ENCODE peak calls at places on chromosomes 6 and 20, in six cellular contexts. T is SK-N-SH, E is A549, I is IMR-90, P is PC-3, L is OCI-LY7. K is an unnamed sample. For H3K9me3 and H3K4me1, the result is how much of the 10 kb centered on the place peaks cover.

GRCh38 chr6:17503051-17503450 is 97.1 kb upstream of the FAM8A1 start:
- DNase-seq in T (no peak), L (no peak), I (no peak), P (no peak), E (no peak), K (no peak)

GRCh38 chr20:1894471-1894950 is 696 bp upstream of the SIRPA start:
- DNase-seq in L (no peak), E (peak), T (peak), P (peak), I (peak), K (no peak)

GRCh38 chr6:34556031-34556471 is at the start of gene SPDEF:
- DNase-seq in L (no peak), I (no peak), E (no peak), T (no peak), P (peak), K (peak)

GRCh38 chr20:2596673-2597279 is 55.7 kb upstream of the NOP56 start:
- DNase-seq in P (no peak), L (no peak), I (peak), T (no peak), E (no peak), K (no peak)

GRCh38 chr6:5552243-5552642 is 290.9 kb downstream of the FARS2 start:
- DNase-seq in T (no peak), I (no peak), L (no peak), E (no peak), P (no peak), K (no peak)

GRCh38 chr20:61053487-61054277 is 198.4 kb upstream of the CDH4 start:
- DNase-seq in E (no peak), I (no peak), T (no peak), L (no peak), P (no peak), K (no peak)

GRCh38 chr6:36834576-36835293 is 4.5 kb downstream of the CPNE5 start:
- DNase-seq in E (no peak), T (peak), L (no peak), P (no peak), I (no peak), K (no peak)

GRCh38 chr6:156827382-156827781 is 50.2 kb downstream of the ARID1B start:
- DNase-seq in P (no peak), I (no peak), L (no peak), T (peak), E (no peak), K (no peak)

GRCh38 chr6:69827491-69827890 is 30.7 kb upstream of the LMBRD1 start:
- DNase-seq in P (peak), E (no peak), I (peak), L (no peak), T (no peak), K (no peak)

GRCh38 chr6:18154507-18155272 is at the start of gene TPMT:
- DNase-seq in T (no peak), E (peak), L (no peak), I (no peak), P (peak), K (no peak)

GRCh38 chr6:35935469-35935868 is 14.6 kb upstream of the SRPK1 start:
- DNase-seq in T (no peak), E (no peak), L (no peak), I (no peak), P (no peak), K (no peak)

GRCh38 chr6:31791324-31792089 is 4.0 kb downstream of the VARS1 start:
- DNase-seq in E (peak), L (peak), P (peak), I (peak), T (peak), K (no peak)

GRCh38 chr6:76439811-76440210 is 367.3 kb upstream of the IMPG1 start:
- DNase-seq in T (no peak), E (no peak), P (no peak), L (no peak), I (no peak), K (no peak)

GRCh38 chr20:46011631-46012482 is 3.1 kb downstream of the MMP9 start:
- DNase-seq in T (peak), I (peak), L (peak), E (peak), P (peak), K (peak)

GRCh38 chr6:38848760-38849159 is 133.6 kb downstream of the DNAH8 start:
- DNase-seq in L (no peak), T (no peak), E (no peak), I (no peak), P (no peak), K (no peak)

GRCh38 chr20:37267684-37268313 is 6.2 kb upstream of the GHRH start:
- DNase-seq in P (no peak), T (no peak), E (no peak), L (peak), I (no peak), K (no peak)

GRCh38 chr20:60718743-60719142 is 533.3 kb upstream of the CDH4 start:
- DNase-seq in I (no peak), E (no peak), L (no peak), P (no peak), T (no peak), K (no peak)

GRCh38 chr6:1390805-1391511 is 1.6 kb downstream of the FOXF2 start:
- DNase-seq in E (no peak), P (no peak), T (no peak), L (no peak), I (peak), K (no peak)

GRCh38 chr20:6651016-6651415 is 116.5 kb upstream of the BMP2 start:
- DNase-seq in L (no peak), T (no peak), P (peak), E (no peak), I (peak), K (no peak)

GRCh38 chr6:53044071-53044470 is 21.1 kb upstream of the FBXO9 start:
- DNase-seq in E (no peak), I (peak), T (no peak), P (no peak), L (no peak), K (no peak)

GRCh38 chr6:166279393-166279679 is 28.9 kb downstream of the PRR18 start:
- DNase-seq in T (no peak), E (no peak), L (no peak), I (no peak), P (no peak), K (no peak)

GRCh38 chr6:27688014-27688586 is 215.2 kb upstream of the ZNF184 start:
- DNase-seq in I (peak), T (peak), E (peak), L (peak), P (peak), K (peak)

GRCh38 chr6:107866606-107867301 is 42.6 kb upstream of the SCML4 start:
- DNase-seq in P (peak), E (no peak), L (peak), I (peak), T (peak), K (no peak)

GRCh38 chr6:132736239-132736638 is 21.5 kb downstream of the VNN2 start:
- DNase-seq in L (no peak), E (no peak), I (peak), T (no peak), P (no peak), K (no peak)

GRCh38 chr20:4956200-4956810 is 45.0 kb downstream of the SLC23A2 start:
- DNase-seq in E (peak), P (peak), T (peak), L (peak), I (peak), K (no peak)

GRCh38 chr6:2938004-2938631 is 33.2 kb downstream of the SERPINB6 start:
- DNase-seq in T (no peak), P (no peak), L (no peak), I (no peak), E (no peak), K (no peak)

GRCh38 chr6:129641344-129641743 is 68.6 kb downstream of the ARHGAP18 start:
- DNase-seq in L (no peak), I (peak), T (no peak), P (no peak), E (no peak), K (no peak)

GRCh38 chr6:33904050-33904827 is 100.4 kb upstream of the MLN start:
- DNase-seq in E (no peak), P (no peak), T (no peak), I (no peak), L (no peak), K (no peak)

GRCh38 chr6:118963003-118963402 is 28.0 kb upstream of the MCM9 start:
- DNase-seq in T (no peak), L (no peak), P (peak), E (no peak), I (peak), K (no peak)

GRCh38 chr6:82363368-82364086 is at the start of gene TPBG:
- DNase-seq in L (no peak), P (peak), I (peak), E (peak), T (peak), K (peak)

GRCh38 chr20:57392512-57393271 is 1.5 kb downstream of the RBM38 start:
- DNase-seq in E (no peak), L (peak), P (no peak), T (no peak), I (no peak), K (no peak)

GRCh38 chr20:50844430-50845100 is 49.7 kb downstream of the BCAS4 start:
- DNase-seq in P (peak), E (peak), L (peak), I (peak), T (no peak), K (peak)

GRCh38 chr6:7590918-7591302 is 912 bp downstream of the SNRNP48 start:
- DNase-seq in I (peak), T (peak), P (peak), E (no peak), L (no peak), K (peak)

GRCh38 chr6:67933278-67933677 is 701.8 kb upstream of the ADGRB3 start:
- DNase-seq in P (peak), T (no peak), I (no peak), L (peak), E (no peak), K (no peak)

GRCh38 chr20:41030536-41031242 is 2.1 kb downstream of the TOP1 start:
- DNase-seq in E (no peak), I (peak), T (no peak), L (no peak), P (peak), K (no peak)

GRCh38 chr6:20870493-20870892 is 336.2 kb downstream of the CDKAL1 start:
- DNase-seq in L (no peak), P (no peak), I (no peak), E (no peak), T (no peak), K (no peak)

GRCh38 chr20:62668441-62669027 is 26.2 kb downstream of the SLCO4A1 start:
- DNase-seq in I (peak), L (peak), T (peak), P (peak), E (peak), K (peak)
- H3K9me3 ChIP-seq in I (under half), L (under half), T (under half), P (under half), E (under half), K (under half)

GRCh38 chr20:49584418-49585382 is 16.8 kb upstream of the PTGIS start:
- DNase-seq in E (no peak), P (peak), T (no peak), L (no peak), I (no peak), K (peak)

GRCh38 chr20:49583343-49583668 is 15.4 kb upstream of the PTGIS start:
- DNase-seq in L (no peak), I (no peak), E (no peak), P (no peak), T (no peak), K (no peak)

GRCh38 chr20:49585585-49586245 is 17.8 kb upstream of the PTGIS start:
- DNase-seq in T (no peak), L (no peak), E (no peak), P (no peak), I (no peak), K (peak)

GRCh38 chr20:49582413-49583334 is 14.7 kb upstream of the PTGIS start:
- DNase-seq in T (no peak), P (no peak), I (no peak), E (no peak), L (no peak), K (no peak)

DNA sequence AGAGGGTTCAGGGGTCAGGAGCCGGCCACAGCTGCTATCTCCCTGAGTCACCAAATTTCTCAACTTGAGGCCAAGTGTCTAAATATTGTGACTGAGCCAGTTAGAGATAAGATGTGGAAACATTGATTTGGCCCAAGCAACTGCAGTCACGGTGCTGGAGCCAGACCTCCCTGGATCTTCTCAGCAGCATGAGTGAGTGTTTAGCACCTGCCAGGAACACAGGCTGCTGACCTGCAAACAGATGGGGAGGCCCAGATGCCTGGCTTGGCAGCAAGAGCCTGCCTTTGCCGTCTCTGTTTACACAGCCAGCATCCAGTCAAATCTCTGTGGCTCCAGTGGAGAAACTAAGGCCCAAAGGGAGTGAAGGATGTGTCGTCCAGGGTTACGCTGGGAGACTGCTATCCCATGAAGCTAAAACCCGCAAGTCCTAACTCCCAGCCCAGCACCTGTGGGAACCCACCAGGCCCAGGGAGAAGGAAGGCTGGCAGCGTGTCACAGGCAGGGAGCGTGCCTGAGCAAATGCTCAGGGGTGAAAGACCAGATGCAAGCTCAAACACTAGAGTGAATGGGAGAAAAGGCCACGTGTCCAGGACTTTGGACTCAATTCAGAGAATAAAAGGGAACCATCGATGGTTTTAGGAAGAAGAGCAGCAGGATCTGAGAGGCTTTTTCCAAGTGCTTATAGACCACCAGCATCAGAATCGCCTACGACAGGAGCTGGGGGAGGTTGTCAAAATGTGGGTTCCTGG is 15.9 kb upstream of the PTGIS start:
- DNase-seq in T (no peak), P (peak), I (peak), L (no peak), E (peak), K (peak)
- H3K4me1 ChIP-seq in T (under half), P (under half), I (under half), L (under half), E (half or more), K (half or more)

DNA sequence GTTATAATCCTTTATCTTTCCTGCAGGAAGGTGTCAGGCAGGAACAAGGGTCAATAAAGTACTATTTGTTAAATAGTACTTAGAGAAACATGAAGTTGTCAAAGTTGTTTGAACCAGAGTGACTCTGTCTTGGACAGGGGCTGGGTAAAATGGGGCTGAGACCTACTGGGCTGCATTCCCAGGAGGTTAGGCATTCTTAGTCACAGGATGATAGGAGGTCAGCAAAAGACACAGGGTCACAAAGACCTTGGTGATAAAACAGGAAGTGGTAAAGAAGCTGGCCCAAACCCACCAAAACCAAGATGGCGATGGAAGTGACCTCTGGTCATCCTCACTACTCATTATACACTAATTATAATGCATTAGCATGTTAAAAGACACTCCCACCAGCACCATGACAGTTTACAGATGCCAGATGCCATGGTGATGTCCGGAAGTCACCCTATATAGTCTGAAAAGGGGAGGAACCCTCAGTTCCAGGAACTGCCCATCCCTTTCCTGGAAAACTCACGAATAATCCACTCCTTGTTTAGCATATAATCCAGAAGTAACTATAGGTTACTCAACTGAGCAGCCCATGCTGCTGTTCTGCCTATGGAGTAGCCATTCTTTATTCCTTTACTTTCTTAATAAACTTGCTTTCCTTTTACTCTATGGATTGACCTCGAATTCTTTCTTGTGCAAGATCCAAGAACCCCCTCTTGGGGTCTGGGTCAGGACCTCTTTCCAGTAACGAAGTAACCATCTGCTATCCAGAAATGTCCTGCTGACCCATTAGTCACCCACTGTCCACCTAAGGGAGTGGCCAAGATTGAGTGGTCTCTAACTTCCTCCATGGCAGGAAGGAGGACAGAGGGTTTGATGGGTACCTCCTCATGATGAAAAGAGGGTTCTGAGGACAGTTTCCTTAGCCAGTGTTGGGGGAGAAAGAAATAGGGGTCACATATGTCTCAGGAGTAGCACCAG is 19.6 kb downstream of the SLC22A2 start:
- DNase-seq in T (no peak), I (no peak), E (no peak), P (peak), L (no peak), K (no peak)
- H3K4me2 ChIP-seq in T (no peak), I (no peak), E (peak), P (peak), L (no peak), K (peak)

GRCh38 chr6:164210323-164210722 is 795.8 kb downstream of the QKI start:
- DNase-seq in P (no peak), I (no peak), E (no peak), T (no peak), L (no peak), K (no peak)
- H3K9me3 ChIP-seq in P (under half), I (under half), E (under half), T (under half), L (under half), K (under half)

GRCh38 chr6:157982297-157982579 is 575 bp downstream of the SYNJ2 start:
- DNase-seq in T (no peak), L (no peak), I (no peak), P (no peak), E (peak), K (no peak)
- H3K4me1 ChIP-seq in T (under half), L (under half), I (under half), P (under half), E (under half), K (half or more)

K was measured in PC-9.